ENCODE peak calls at places on chromosome 2, in seven cellular contexts. V is mammary epithelial cell, N is A673, I is right cardiac atrium, Z is GM23338, F is H9, W is IMR-90. U is an unnamed sample.

GRCh38 chr2:219522111-219523030 is 8.1 kb downstream of the ASIC4 start:
- DNase-seq in V (peak; percentile 32), N (peak; percentile 77), I (peak; percentile 67), Z (peak; percentile 92), F (peak; percentile 80), W (peak; percentile 64), U (no peak)

GRCh38 chr2:234500394-234501006 is 3.6 kb upstream of the ARL4C start:
- DNase-seq in V (peak; percentile 47), N (peak; percentile 57), I (no peak), Z (peak; percentile 78), F (peak; percentile 59), W (peak; percentile 65), U (peak; percentile 61)

GRCh38 chr2:74658516-74658915 is 4.5 kb downstream of the SEMA4F start:
- DNase-seq in V (no peak), N (no peak), I (no peak), Z (no peak), F (no peak), W (peak; percentile 91), U (no peak)

GRCh38 chr2:220043993-220044335 is 416.5 kb downstream of the SLC4A3 start:
- DNase-seq in V (no peak), N (no peak), I (no peak), Z (no peak), F (no peak), W (no peak), U (no peak)

GRCh38 chr2:66105354-66105753 is 329.6 kb upstream of the MEIS1 start:
- DNase-seq in V (no peak), N (no peak), I (no peak), Z (no peak), F (no peak), W (no peak), U (no peak)

GRCh38 chr2:216583157-216583556 is 50.1 kb upstream of the IGFBP2 start:
- DNase-seq in V (peak; percentile 70), N (no peak), I (no peak), Z (no peak), F (no peak), W (peak; percentile 99), U (peak; percentile 30)

GRCh38 chr2:205865794-205866490 is 183.6 kb downstream of the NRP2 start:
- DNase-seq in V (peak; percentile 17), N (no peak), I (no peak), Z (no peak), F (no peak), W (no peak), U (no peak)

GRCh38 chr2:152566728-152567069 is 150.6 kb downstream of the PRPF40A start:
- DNase-seq in V (no peak), N (no peak), I (no peak), Z (no peak), F (no peak), W (peak; percentile 56), U (no peak)

GRCh38 chr2:230824406-230824978 is 40.2 kb upstream of the ITM2C start:
- DNase-seq in V (peak; percentile 55), N (peak; percentile 91), I (peak; percentile 41), Z (peak; percentile 97), F (peak; percentile 82), W (peak; percentile 81), U (peak; percentile 67)

GRCh38 chr2:149383340-149383739 is 53.0 kb downstream of the LYPD6 start:
- DNase-seq in V (peak; percentile 62), N (no peak), I (no peak), Z (no peak), F (no peak), W (peak; percentile 75), U (no peak)

GRCh38 chr2:207044380-207044779 is 105.1 kb downstream of the CPO start:
- DNase-seq in V (no peak), N (no peak), I (no peak), Z (no peak), F (no peak), W (no peak), U (no peak)

GRCh38 chr2:37343537-37344434 is 644 bp upstream of the QPCT start:
- DNase-seq in V (peak; percentile 28), N (peak; percentile 71), I (no peak), Z (peak; percentile 43), F (no peak), W (peak; percentile 73), U (no peak)

GRCh38 chr2:105517814-105518705 is 119.2 kb upstream of the FHL2 start:
- DNase-seq in V (no peak), N (no peak), I (peak; percentile 87), Z (no peak), F (no peak), W (no peak), U (peak; percentile 11)

GRCh38 chr2:70942900-70943871 is 7.5 kb downstream of the ATP6V1B1 start:
- DNase-seq in V (no peak), N (no peak), I (no peak), Z (no peak), F (peak; percentile 27), W (peak; percentile 17), U (no peak)

GRCh38 chr2:73588177-73588576 is 54.0 kb downstream of the NAT8 start:
- DNase-seq in V (no peak), N (peak; percentile 3), I (no peak), Z (peak; percentile 21), F (no peak), W (no peak), U (no peak)

GRCh38 chr2:7037340-7038333 is 120.4 kb downstream of the RNF144A start:
- DNase-seq in V (no peak), N (peak; percentile 72), I (peak; percentile 78), Z (peak; percentile 81), F (peak; percentile 76), W (peak; percentile 54), U (peak; percentile 56)

GRCh38 chr2:70922591-70923234 is 13.0 kb upstream of the ATP6V1B1 start:
- DNase-seq in V (no peak), N (peak; percentile 26), I (no peak), Z (peak; percentile 34), F (peak; percentile 37), W (no peak), U (no peak)

GRCh38 chr2:26521054-26521912 is 43.4 kb upstream of the OTOF start:
- DNase-seq in V (no peak), N (peak; percentile 43), I (no peak), Z (peak; percentile 83), F (peak; percentile 76), W (no peak), U (no peak)

GRCh38 chr2:153543639-153544071 is 65.1 kb upstream of the RPRM start:
- DNase-seq in V (no peak), N (peak; percentile 64), I (no peak), Z (peak; percentile 41), F (peak; percentile 52), W (no peak), U (no peak)

GRCh38 chr2:29051730-29052129 is 22.6 kb downstream of the PCARE start:
- DNase-seq in V (no peak), N (no peak), I (no peak), Z (no peak), F (no peak), W (no peak), U (no peak)

DNA sequence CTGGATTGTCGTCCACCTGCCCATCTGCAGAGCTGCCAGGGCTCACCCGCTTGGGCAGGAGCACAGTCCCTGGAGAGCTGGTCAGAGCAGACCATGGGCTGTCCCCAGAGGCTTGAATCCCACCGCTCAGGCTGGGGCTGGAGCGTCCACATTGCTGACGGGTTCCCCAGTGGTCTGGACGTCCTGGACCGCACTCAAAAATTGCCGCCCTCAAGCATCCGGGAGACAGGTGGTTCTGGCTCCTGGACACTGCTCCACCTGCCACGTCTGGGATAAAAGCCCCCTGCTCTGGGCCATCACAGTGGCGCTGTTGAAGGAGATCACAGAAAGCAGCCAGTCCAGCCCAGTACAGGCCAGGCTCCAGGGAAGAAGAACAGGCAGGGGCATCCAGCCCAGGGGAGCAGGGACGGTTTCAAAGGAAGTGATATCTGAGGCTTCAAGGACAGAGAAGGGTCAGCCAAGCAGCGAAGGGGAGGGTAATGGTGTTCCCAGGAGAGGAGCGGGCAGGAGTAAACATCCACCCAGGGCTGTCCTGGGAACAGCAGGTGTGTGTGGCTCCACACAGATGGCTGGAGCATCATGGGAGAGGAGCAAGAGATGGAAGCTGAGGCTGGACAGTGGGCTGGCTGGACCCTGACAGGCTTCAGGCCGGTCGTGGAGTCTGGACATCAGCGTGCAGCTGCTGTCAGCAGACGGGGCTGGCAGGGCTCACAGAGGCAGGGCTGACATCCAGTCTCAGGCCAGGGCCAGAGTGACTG is 21.9 kb upstream of the ID2 start:
- DNase-seq in V (no peak), N (no peak), I (peak; percentile 77), Z (no peak), F (no peak), W (no peak), U (no peak)
- H3K4me1 ChIP-seq in V (no peaks in the 10 kb centered on the region), N (no peaks in the 10 kb centered on the region), I (peaks cover 13% of the 10 kb centered on the region), Z (no peaks in the 10 kb centered on the region), F (no peaks in the 10 kb centered on the region), W (peaks cover 19% of the 10 kb centered on the region), U (peaks cover 50% of the 10 kb centered on the region)

DNA sequence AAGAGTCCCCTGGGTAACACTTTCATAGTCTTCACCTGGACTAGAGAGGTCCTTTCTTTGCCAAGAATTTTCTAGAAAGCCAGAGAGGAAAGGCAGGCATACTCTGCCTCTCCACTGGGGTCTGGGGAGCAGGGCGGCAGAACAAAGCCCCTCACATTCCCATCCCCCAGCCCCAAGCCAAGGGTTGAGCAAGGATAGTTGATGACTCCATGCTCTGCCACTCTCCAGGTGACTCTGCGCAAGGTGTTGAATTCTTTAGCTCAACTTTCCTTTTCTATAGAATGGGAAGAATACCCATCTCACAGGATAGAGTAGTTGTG is 2.9 kb upstream of the GDF7 start:
- DNase-seq in V (no peak), N (no peak), I (no peak), Z (no peak), F (no peak), W (no peak), U (no peak)
- H3K27me3 ChIP-seq in V (peaks cover 50% of the 10 kb centered on the region), N (peaks cover 95% of the 10 kb centered on the region), I (no peaks in the 10 kb centered on the region), Z (peaks cover 71% of the 10 kb centered on the region), F (peaks cover 63% of the 10 kb centered on the region), W (peaks cover 81% of the 10 kb centered on the region), U (peaks cover 71% of the 10 kb centered on the region)

GRCh38 chr2:159137511-159138101 is 148.9 kb downstream of the WDSUB1 start:
- DNase-seq in V (no peak), N (no peak), I (no peak), Z (no peak), F (no peak), W (no peak), U (no peak)
- H3K27ac ChIP-seq in V (no peak overlapping the region), N (no peak overlapping the region), I (peak overlapping the region; percentile 95), Z (no peak overlapping the region), F (no peak overlapping the region), W (peak overlapping the region; percentile 95), U (peak overlapping the region; percentile 91)

GRCh38 chr2:174587607-174588006 is 10.0 kb downstream of the WIPF1 start:
- DNase-seq in V (no peak), N (no peak), I (no peak), Z (no peak), F (no peak), W (no peak), U (no peak)
- H3K4me1 ChIP-seq in V (no peaks in the 10 kb centered on the region), N (peaks cover 8% of the 10 kb centered on the region), I (peaks cover 7% of the 10 kb centered on the region), Z (peaks cover 15% of the 10 kb centered on the region), F (peaks cover 13% of the 10 kb centered on the region), W (peaks cover 29% of the 10 kb centered on the region), U (peaks cover 24% of the 10 kb centered on the region)

GRCh38 chr2:41840702-41841551 is 206.9 kb upstream of the PKDCC start:
- DNase-seq in V (peak; percentile 94), N (peak; percentile 99), I (peak; percentile 98), Z (peak; percentile 98), F (peak; percentile 98), W (peak; percentile 97), U (peak; percentile 97)
- H3K27me3 ChIP-seq in V (no peaks in the 10 kb centered on the region), N (peaks cover 33% of the 10 kb centered on the region), I (no peaks in the 10 kb centered on the region), Z (peaks cover 13% of the 10 kb centered on the region), F (peaks cover 3% of the 10 kb centered on the region), W (peaks cover 9% of the 10 kb centered on the region), U (no peaks in the 10 kb centered on the region)